ENCODE peak calls at places on chromosomes 5 and 9, in seven cellular contexts. R is epithelial cell of proximal tubule, Y is testis, B is retinal pigment epithelial cell, X is heart left ventricle, O is spleen, S is NB4. M is an unnamed sample.

GRCh38 chr5:125525356-125525755 is 778.9 kb upstream of the ZNF608 start:
- DNase-seq in R (no peak), Y (no peak), B (no peak), X (no peak), O (no peak), S (no peak), M (no peak)

GRCh38 chr9:137524161-137524560 is 26.0 kb downstream of the PNPLA7 start:
- DNase-seq in R (no peak), Y (no peak), B (no peak), X (no peak), O (no peak), S (no peak), M (no peak)

GRCh38 chr5:140857177-140857986 is 1.7 kb downstream of the PCDHA10 start:
- DNase-seq in R (no peak), Y (no peak), B (no peak), X (no peak), O (no peak), S (no peak), M (no peak)

GRCh38 chr5:41625571-41625970 is 115.2 kb upstream of the PLCXD3 start:
- DNase-seq in R (no peak), Y (no peak), B (no peak), X (no peak), O (no peak), S (no peak), M (no peak)

GRCh38 chr5:62284946-62285891 is 20.8 kb upstream of the KIF2A start:
- DNase-seq in R (no peak), Y (no peak), B (no peak), X (no peak), O (no peak), S (no peak), M (no peak)

GRCh38 chr5:135135530-135136201 is 101.6 kb upstream of the PITX1 start:
- DNase-seq in R (no peak), Y (no peak), B (no peak), X (no peak), O (no peak), S (no peak), M (no peak)

GRCh38 chr5:122507581-122507980 is 195.5 kb downstream of the SNCAIP start:
- DNase-seq in R (no peak), Y (no peak), B (no peak), X (no peak), O (no peak), S (no peak), M (no peak)

GRCh38 chr9:103277240-103277639 is 282.1 kb downstream of the CYLC2 start:
- DNase-seq in R (no peak), Y (no peak), B (no peak), X (no peak), O (no peak), S (no peak), M (no peak)

GRCh38 chr9:16425572-16425971 is 444.9 kb downstream of the BNC2 start:
- DNase-seq in R (no peak), Y (no peak), B (peak; percentile 51), X (no peak), O (no peak), S (no peak), M (no peak)

GRCh38 chr5:8788246-8788645 is 757.6 kb downstream of the SEMA5A start:
- DNase-seq in R (no peak), Y (no peak), B (no peak), X (no peak), O (no peak), S (no peak), M (no peak)

GRCh38 chr5:99122976-99123375 is 194.2 kb upstream of the CHD1 start:
- DNase-seq in R (no peak), Y (no peak), B (no peak), X (no peak), O (no peak), S (no peak), M (no peak)

GRCh38 chr5:171122372-171122771 is 186.7 kb upstream of the TLX3 start:
- DNase-seq in R (no peak), Y (no peak), B (no peak), X (no peak), O (no peak), S (peak; percentile 4), M (no peak)

GRCh38 chr9:80605129-80605528 is 1033.4 kb downstream of the TLE4 start:
- DNase-seq in R (peak; percentile 42), Y (no peak), B (peak; percentile 19), X (no peak), O (no peak), S (peak; percentile 11), M (no peak)
- TF ChIP-seq CTCF in R (peak; percentile 65), Y (peak; percentile 25), B (peak; percentile 59), X (no peak), O (no peak), S (no peak), M (no peak)

GRCh38 chr9:79567671-79568098 is 4.1 kb upstream of the TLE4 start:
- DNase-seq in R (no peak), Y (peak; percentile 72), B (no peak), X (no peak), O (no peak), S (no peak), M (no peak)
- TF ChIP-seq CTCF in R (peak; percentile 35), Y (no peak), B (peak; percentile 22), X (no peak), O (no peak), S (peak; percentile 12), M (no peak)

DNA sequence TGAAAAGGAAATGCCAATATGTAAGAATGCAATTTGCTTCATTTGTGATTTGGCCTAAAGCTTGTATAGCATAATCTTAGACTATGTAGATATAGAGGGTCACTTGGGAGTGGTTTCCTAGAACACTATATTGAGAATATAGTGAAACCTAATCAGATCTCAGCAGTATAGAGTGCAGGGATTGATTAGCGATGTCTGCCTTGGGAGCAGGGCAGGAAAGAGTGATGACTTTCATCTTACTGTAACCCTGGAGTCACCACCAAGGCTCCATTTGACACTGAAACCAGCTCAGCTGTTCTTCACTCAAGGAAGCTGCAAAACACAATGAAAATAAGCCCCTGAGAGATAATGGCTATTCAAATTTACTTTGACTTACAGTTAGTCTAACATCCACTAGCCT is 26.2 kb upstream of the ARRDC3 start:
- DNase-seq in R (no peak), Y (no peak), B (no peak), X (no peak), O (no peak), S (no peak), M (no peak)
- TF ChIP-seq CTCF in R (no peak), Y (no peak), B (no peak), X (no peak), O (no peak), S (no peak), M (no peak)

DNA sequence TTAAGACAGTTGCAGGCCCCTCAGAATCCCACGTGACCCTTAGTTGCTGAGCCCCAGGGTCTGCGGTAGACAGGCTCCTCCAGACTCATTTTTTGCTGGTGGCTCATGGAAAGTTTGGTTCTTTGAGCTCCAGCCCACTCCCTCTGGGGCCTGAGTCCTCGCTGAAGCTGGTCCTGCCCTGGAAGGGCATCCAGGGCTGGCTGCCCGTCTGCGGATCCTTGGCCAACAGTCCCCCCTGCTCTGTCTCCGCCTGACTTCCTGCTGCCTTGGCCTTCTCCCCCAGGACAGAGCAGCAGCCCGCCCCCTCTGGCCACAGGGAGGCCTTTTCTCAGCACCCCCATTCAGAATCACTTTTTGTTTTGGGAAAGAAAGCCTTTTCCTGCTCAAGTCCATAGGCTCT is 24.4 kb downstream of the SLC6A7 start:
- DNase-seq in R (no peak), Y (no peak), B (no peak), X (no peak), O (no peak), S (no peak), M (no peak)
- TF ChIP-seq CTCF in R (no peak), Y (no peak), B (no peak), X (peak; percentile 31), O (no peak), S (no peak), M (no peak)

DNA sequence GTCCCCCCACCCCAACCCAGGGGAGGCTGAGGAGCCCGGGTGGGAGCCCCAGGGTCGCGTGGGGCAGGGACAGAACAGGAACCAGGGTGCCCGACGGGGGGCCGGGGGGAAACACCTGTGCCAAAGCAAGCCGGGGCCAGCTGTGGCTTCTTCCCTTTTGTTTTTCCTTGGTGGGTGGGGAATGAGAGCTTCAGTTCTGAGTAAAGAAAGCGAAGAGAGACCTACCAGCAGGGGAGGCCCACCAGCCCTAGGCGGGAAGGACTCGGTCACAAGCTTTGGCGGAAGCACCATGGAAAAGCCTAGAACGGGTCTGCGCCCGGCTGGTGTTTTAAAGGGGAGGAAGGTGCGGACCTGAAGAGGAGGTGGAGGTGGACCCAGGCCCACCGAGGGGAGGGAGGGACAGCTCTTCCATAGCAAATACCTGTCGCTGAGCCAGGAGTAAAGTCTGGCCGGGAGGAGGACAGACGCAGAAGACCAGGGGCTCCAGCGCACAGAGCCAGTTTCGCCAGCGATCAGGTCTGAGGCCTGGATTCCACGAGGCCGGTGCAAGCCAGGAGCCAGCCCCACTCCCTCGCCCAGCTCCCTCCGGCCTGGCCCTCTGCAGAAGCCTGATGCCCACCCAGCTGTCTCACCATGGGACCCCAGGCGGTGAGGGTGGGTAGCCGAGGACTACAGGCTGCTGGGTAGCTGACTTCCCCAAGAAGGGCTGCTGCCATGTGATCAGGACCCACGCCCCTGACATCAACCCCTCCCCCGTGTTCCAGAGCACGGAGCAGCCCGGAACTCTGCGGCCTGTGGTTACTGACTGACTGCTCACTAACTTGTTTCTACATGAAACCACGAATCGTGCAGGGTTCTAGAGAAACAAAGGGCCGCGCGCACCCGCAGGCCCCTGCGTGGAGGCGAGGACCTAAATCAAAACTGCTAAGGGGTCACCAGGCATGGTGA is 849 bp upstream of the MGAT1 start:
- DNase-seq in R (no peak), Y (peak; percentile 80), B (no peak), X (peak; percentile 90), O (peak; percentile 98), S (peak; percentile 96), M (no peak)
- TF ChIP-seq CTCF in R (no peak), Y (no peak), B (peak; percentile 16), X (peak; percentile 12), O (no peak), S (peak; percentile 21), M (peak; percentile 4)